ENCODE peak calls at places on chromosomes 4 and X, in four cellular contexts. T, M, N and H are unnamed samples.

GRCh38 chr4:125360727-125361126 is 46.0 kb downstream of the FAT4 start:
- DNase-seq in T (no peak), M (no peak), N (no peak), H (no peak)

GRCh38 chrX:46840946-46841740 is 4.3 kb downstream of the RP2 start:
- DNase-seq in T (no peak), M (no peak), N (no peak), H (peak; percentile 47)

GRCh38 chr4:154507170-154507569 is 15.6 kb upstream of the DCHS2 start:
- DNase-seq in T (no peak), M (no peak), N (no peak), H (no peak)

GRCh38 chr4:124227979-124228378 is 484.6 kb downstream of the ANKRD50 start:
- DNase-seq in T (no peak), M (no peak), N (no peak), H (no peak)

GRCh38 chr4:89067407-89067806 is 10.4 kb upstream of the FAM13A start:
- DNase-seq in T (no peak), M (no peak), N (no peak), H (no peak)

GRCh38 chr4:118141240-118141639 is 107.0 kb downstream of the NDST3 start:
- DNase-seq in T (no peak), M (no peak), N (no peak), H (no peak)

GRCh38 chrX:7568130-7568529 is 274.8 kb upstream of the VCX start:
- DNase-seq in T (no peak), M (no peak), N (no peak), H (no peak)

GRCh38 chr4:4260185-4260751 is 12.2 kb upstream of the TMEM128 start:
- DNase-seq in T (peak; percentile 55), M (peak; percentile 88), N (no peak), H (peak; percentile 83)

GRCh38 chr4:95293014-95293413 is 255.8 kb downstream of the UNC5C start:
- DNase-seq in T (no peak), M (peak; percentile 56), N (no peak), H (no peak)

GRCh38 chr4:2712261-2712842 is 43.8 kb downstream of the TNIP2 start:
- DNase-seq in T (no peak), M (peak; percentile 72), N (peak; percentile 10), H (peak; percentile 12)